ENCODE peak calls at places on chromosomes 4 and X, in eight cellular contexts. Y, D, H, Q, J, U, T and A are unnamed samples. For H3K4me1, the result is how much of the 10 kb centered on the place peaks cover.

GRCh38 chr4:8585721-8586161 is 5.5 kb downstream of the GPR78 start:
- DNase-seq in Q (no peak), U (no peak), Y (no peak), H (no peak), D (no peak), T (no peak), J (no peak), A (peak)

GRCh38 chrX:11423949-11424348 is 130.7 kb downstream of the AMELX start:
- DNase-seq in D (no peak), Y (no peak), T (no peak), J (no peak), H (no peak), U (peak), Q (no peak), A (no peak)

GRCh38 chrX:118566359-118566758 is 70.7 kb downstream of the DOCK11 start:
- DNase-seq in Y (no peak), T (no peak), H (no peak), D (no peak), U (no peak), Q (peak), J (no peak), A (no peak)

GRCh38 chrX:28586291-28586690 is 955 bp upstream of the IL1RAPL1 start:
- DNase-seq in U (no peak), J (no peak), T (no peak), H (no peak), D (no peak), Y (no peak), Q (peak), A (no peak)

GRCh38 chrX:11944486-11944885 is 186.4 kb downstream of the MSL3 start:
- DNase-seq in T (no peak), D (no peak), U (no peak), H (peak), J (no peak), Q (peak), Y (no peak), A (peak)

GRCh38 chr4:76954489-76954888 is 4.9 kb downstream of the SEPTIN11 start:
- DNase-seq in D (no peak), T (peak), U (no peak), Q (no peak), H (no peak), J (no peak), Y (no peak), A (no peak)

GRCh38 chr4:26589699-26590098 is 5.8 kb downstream of the TBC1D19 start:
- DNase-seq in D (no peak), J (no peak), U (peak), T (no peak), H (no peak), Q (no peak), Y (no peak), A (no peak)

GRCh38 chr4:155403886-155404285 is 27.1 kb upstream of the MAP9 start:
- DNase-seq in U (peak), T (no peak), H (peak), Q (peak), Y (no peak), J (no peak), D (no peak), A (no peak)

GRCh38 chr4:102493794-102494193 is 7.4 kb upstream of the NFKB1 start:
- DNase-seq in D (no peak), Y (no peak), U (peak), H (no peak), J (no peak), Q (no peak), T (no peak), A (no peak)

GRCh38 chrX:72271091-72271490 is 6.0 kb downstream of the RPS4X start:
- DNase-seq in D (no peak), Y (no peak), T (no peak), J (no peak), U (no peak), Q (no peak), H (no peak), A (no peak)

GRCh38 chrX:116317409-116317808 is 119.0 kb upstream of the SLC6A14 start:
- DNase-seq in J (no peak), T (peak), H (no peak), D (peak), Q (no peak), Y (no peak), U (no peak), A (peak)

GRCh38 chr4:54085284-54085683 is 14.7 kb upstream of the GSX2 start:
- DNase-seq in T (peak), H (peak), U (no peak), J (no peak), D (peak), Q (peak), Y (peak), A (peak)

GRCh38 chr4:139611391-139611790 is 54.2 kb upstream of the MGST2 start:
- DNase-seq in Y (no peak), J (no peak), Q (no peak), U (no peak), T (no peak), H (no peak), D (no peak), A (no peak)

GRCh38 chr4:763191-763810 is 57.7 kb downstream of the PCGF3 start:
- DNase-seq in Y (no peak), H (no peak), J (no peak), D (no peak), T (no peak), U (no peak), Q (no peak), A (no peak)

GRCh38 chr4:55458611-55459010 is 62.9 kb downstream of the TMEM165 start:
- DNase-seq in T (no peak), U (no peak), Y (no peak), D (no peak), H (no peak), J (no peak), Q (peak), A (no peak)

GRCh38 chr4:170423137-170423536 is 333.4 kb upstream of the AADAT start:
- DNase-seq in D (no peak), H (no peak), U (no peak), Q (peak), T (no peak), J (no peak), Y (no peak), A (no peak)

GRCh38 chr4:142354794-142355416 is 491.2 kb downstream of the INPP4B start:
- DNase-seq in U (no peak), T (no peak), D (no peak), J (peak), Y (no peak), Q (no peak), H (no peak), A (no peak)

DNA sequence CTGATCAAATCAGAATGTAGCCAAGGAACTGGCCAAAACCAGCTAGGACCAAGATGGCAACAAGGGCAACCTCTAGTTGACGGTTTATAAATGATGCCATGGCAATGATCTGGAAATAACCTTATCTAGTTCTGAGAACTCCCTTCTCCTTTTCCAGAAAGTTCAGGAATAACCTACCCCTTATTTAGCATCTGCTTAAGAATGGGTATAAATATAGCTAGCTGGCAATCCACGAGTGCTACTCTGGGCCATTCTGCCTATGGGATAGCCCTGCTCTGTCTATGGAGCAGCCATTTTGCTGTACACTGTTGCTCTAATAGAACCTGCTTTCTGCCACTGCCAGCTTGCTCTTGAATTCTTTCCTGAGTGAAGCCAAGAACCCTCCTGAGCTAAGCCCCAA is 184.4 kb upstream of the TBC1D9 start:
- DNase-seq in H (no peak), D (no peak), U (no peak), T (no peak), Y (no peak), J (no peak), Q (no peak), A (no peak)
- H3K4me1 ChIP-seq in H (under half), D (under half), U (under half), T (under half), Y (under half), J (under half), Q (under half), A (half or more)

GRCh38 chr4:23876418-23877089 is 13.3 kb downstream of the PPARGC1A start:
- DNase-seq in D (no peak), J (no peak), Q (no peak), H (no peak), U (no peak), T (no peak), Y (no peak), A (no peak)

GRCh38 chr4:23875317-23875716 is 14.5 kb downstream of the PPARGC1A start:
- DNase-seq in Y (no peak), J (no peak), D (no peak), H (no peak), U (no peak), T (no peak), Q (peak), A (no peak)

GRCh38 chr4:23871420-23871819 is 18.4 kb downstream of the PPARGC1A start:
- DNase-seq in U (no peak), T (no peak), H (no peak), J (no peak), Y (no peak), Q (no peak), D (no peak), A (no peak)

GRCh38 chr4:23874536-23874901 is 15.3 kb downstream of the PPARGC1A start:
- DNase-seq in Q (no peak), Y (no peak), U (no peak), T (no peak), J (no peak), D (no peak), H (no peak), A (no peak)

GRCh38 chr4:23873717-23874535 is 15.9 kb downstream of the PPARGC1A start:
- DNase-seq in Y (no peak), T (no peak), Q (no peak), D (no peak), H (no peak), J (no peak), U (no peak), A (no peak)
- H3K4me1 ChIP-seq in Y (under half), T (under half), Q (under half), D (under half), H (under half), J (under half), U (under half), A (under half)

GRCh38 chrX:39582091-39582490 is 515.7 kb downstream of the BCOR start:
- DNase-seq in U (no peak), Q (no peak), T (no peak), H (no peak), J (no peak), Y (no peak), D (peak), A (peak)

GRCh38 chrX:39576081-39576701 is 521.6 kb downstream of the BCOR start:
- DNase-seq in T (peak), Y (peak), D (no peak), Q (no peak), H (no peak), U (no peak), J (no peak), A (no peak)

GRCh38 chrX:39577976-39578962 is 519.5 kb downstream of the BCOR start:
- DNase-seq in Y (peak), Q (no peak), T (no peak), J (peak), H (no peak), D (no peak), U (peak), A (peak)

GRCh38 chrX:39577206-39577605 is 520.6 kb downstream of the BCOR start:
- DNase-seq in U (no peak), T (no peak), Q (no peak), J (no peak), H (no peak), Y (no peak), D (no peak), A (peak)

DNA sequence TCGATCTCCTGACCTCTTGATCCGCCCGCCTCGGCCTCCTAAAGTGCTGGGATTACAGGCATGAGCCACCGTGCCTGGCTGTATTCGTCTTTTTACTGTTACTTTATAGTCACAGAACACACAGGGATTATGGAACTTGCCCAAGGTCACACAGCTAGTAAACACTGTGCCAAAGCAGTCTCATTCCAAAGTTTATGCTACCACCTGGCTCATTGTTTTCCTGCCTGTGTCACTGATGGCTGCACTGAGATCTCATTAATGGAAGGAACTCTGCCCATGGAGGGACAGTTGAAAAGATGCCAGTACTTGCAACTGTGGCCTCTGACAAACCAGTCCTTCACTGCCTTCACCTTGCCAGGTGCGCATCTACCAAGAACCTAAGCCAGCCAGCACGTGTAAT is 517.7 kb downstream of the BCOR start:
- DNase-seq in J (no peak), D (no peak), U (no peak), Y (no peak), T (no peak), Q (no peak), H (no peak), A (no peak)
- H3K4me1 ChIP-seq in J (under half), D (under half), U (under half), Y (under half), T (under half), Q (under half), H (under half), A (under half)

GRCh38 chrX:120299928-120300327 is 11.3 kb downstream of the TMEM255A start:
- DNase-seq in Y (no peak), J (no peak), T (no peak), Q (no peak), H (no peak), U (no peak), D (no peak), A (no peak)

GRCh38 chrX:120301497-120301896 is 9.8 kb downstream of the TMEM255A start:
- DNase-seq in H (no peak), J (no peak), D (no peak), U (no peak), Q (no peak), T (no peak), Y (no peak), A (no peak)

GRCh38 chrX:120302434-120302833 is 8.8 kb downstream of the TMEM255A start:
- DNase-seq in H (no peak), Y (no peak), U (peak), Q (no peak), D (no peak), J (peak), T (no peak), A (no peak)

GRCh38 chrX:120304241-120304640 is 7.0 kb downstream of the TMEM255A start:
- DNase-seq in U (peak), Y (no peak), J (no peak), D (no peak), H (no peak), T (no peak), Q (no peak), A (no peak)

GRCh38 chrX:120301960-120302359 is 9.3 kb downstream of the TMEM255A start:
- DNase-seq in U (peak), T (no peak), D (no peak), Y (no peak), H (no peak), J (no peak), Q (no peak), A (no peak)
- H3K4me1 ChIP-seq in U (under half), T (under half), D (under half), Y (under half), H (under half), J (under half), Q (under half), A (under half)

GRCh38 chr4:153579872-153580271 is 104.2 kb upstream of the TLR2 start:
- DNase-seq in T (no peak), Q (no peak), Y (no peak), H (no peak), U (no peak), D (no peak), J (no peak), A (no peak)
- H3K4me1 ChIP-seq in T (under half), Q (under half), Y (under half), H (under half), U (under half), D (under half), J (under half), A (under half)